ENCODE peak calls at places on chromosomes 12 and 14, in eight cellular contexts. X is ovary, Q is left ventricle myocardium inferior, M is fibroblast of lung, E is heart right ventricle, S is upper lobe of right lung, Y is transverse colon, W is left lung. Z is an unnamed sample. For H3K4me1, the result is how much of the 10 kb centered on the place peaks cover.

GRCh38 chr14:93951798-93952540 is 24.4 kb downstream of the ASB2 start:
- DNase-seq in X (no peak), Q (no peak), M (peak), E (no peak), S (no peak), Y (no peak), W (peak), Z (no peak)

GRCh38 chr12:95118138-95118787 is 44.8 kb upstream of the NR2C1 start:
- DNase-seq in X (no peak), Q (no peak), M (peak), E (no peak), S (no peak), Y (no peak), W (no peak), Z (no peak)

GRCh38 chr12:44876554-44877275 is 600 bp upstream of the NELL2 start:
- DNase-seq in X (no peak), Q (no peak), M (peak), E (no peak), S (peak), Y (no peak), W (peak), Z (peak)

GRCh38 chr14:67557118-67557517 is 24.0 kb downstream of the PLEKHH1 start:
- DNase-seq in X (no peak), Q (no peak), M (peak), E (no peak), S (no peak), Y (no peak), W (no peak), Z (peak)

GRCh38 chr12:93526786-93527428 is 45.6 kb upstream of the SOCS2 start:
- DNase-seq in X (no peak), Q (no peak), M (peak), E (no peak), S (no peak), Y (no peak), W (no peak), Z (no peak)

GRCh38 chr12:55932546-55932919 is 1.6 kb downstream of the DGKA start:
- DNase-seq in X (no peak), Q (no peak), M (peak), E (peak), S (no peak), Y (peak), W (no peak), Z (no peak)

GRCh38 chr12:6632026-6632978 is 3.5 kb downstream of the LPAR5 start:
- DNase-seq in X (no peak), Q (no peak), M (no peak), E (no peak), S (no peak), Y (peak), W (no peak), Z (no peak)

GRCh38 chr12:43416981-43417380 is 135.0 kb downstream of the ADAMTS20 start:
- DNase-seq in X (no peak), Q (no peak), M (no peak), E (no peak), S (no peak), Y (no peak), W (no peak), Z (no peak)

GRCh38 chr14:20499881-20500280 is 5.5 kb upstream of the RNASE10 start:
- DNase-seq in X (no peak), Q (no peak), M (no peak), E (no peak), S (no peak), Y (no peak), W (no peak), Z (no peak)

GRCh38 chr14:72512925-72513324 is 381.0 kb downstream of the DPF3 start:
- DNase-seq in X (no peak), Q (no peak), M (no peak), E (no peak), S (no peak), Y (no peak), W (no peak), Z (no peak)

GRCh38 chr12:51323966-51324895 is at the start of gene BIN2:
- DNase-seq in X (no peak), Q (peak), M (no peak), E (peak), S (peak), Y (peak), W (peak), Z (peak)

GRCh38 chr12:52634266-52635056 is 16.1 kb upstream of the KRT73 start:
- DNase-seq in X (no peak), Q (peak), M (no peak), E (peak), S (no peak), Y (no peak), W (no peak), Z (peak)

GRCh38 chr12:34400986-34401658 is 378.8 kb downstream of the ALG10 start:
- DNase-seq in X (peak), Q (peak), M (no peak), E (no peak), S (peak), Y (peak), W (peak), Z (no peak)

GRCh38 chr14:99245541-99246511 is 26.2 kb downstream of the BCL11B start:
- DNase-seq in X (peak), Q (no peak), M (no peak), E (no peak), S (no peak), Y (no peak), W (no peak), Z (no peak)

GRCh38 chr14:31560759-31561154 is 447 bp upstream of the NUBPL start:
- DNase-seq in X (no peak), Q (no peak), M (peak), E (no peak), S (no peak), Y (no peak), W (no peak), Z (no peak)

GRCh38 chr12:14113031-14113430 is 131.6 kb upstream of the GRIN2B start:
- DNase-seq in X (no peak), Q (no peak), M (no peak), E (no peak), S (no peak), Y (no peak), W (no peak), Z (no peak)

GRCh38 chr14:101174522-101174838 is 271.0 kb upstream of the RTL1 start:
- DNase-seq in X (peak), Q (no peak), M (no peak), E (no peak), S (peak), Y (no peak), W (peak), Z (no peak)

GRCh38 chr12:50425859-50426258 is 25.2 kb downstream of the LARP4 start:
- DNase-seq in X (no peak), Q (no peak), M (no peak), E (no peak), S (no peak), Y (no peak), W (no peak), Z (no peak)

GRCh38 chr12:106308611-106309010 is 6.1 kb downstream of the TCP11L2 start:
- DNase-seq in X (no peak), Q (no peak), M (no peak), E (no peak), S (no peak), Y (no peak), W (no peak), Z (no peak)

GRCh38 chr12:131915000-131915689 is 13.9 kb upstream of the PUS1 start:
- DNase-seq in X (no peak), Q (no peak), M (no peak), E (no peak), S (no peak), Y (no peak), W (no peak), Z (no peak)

GRCh38 chr12:47621960-47622359 is 83.9 kb downstream of the RPAP3 start:
- DNase-seq in X (no peak), Q (no peak), M (no peak), E (no peak), S (no peak), Y (no peak), W (no peak), Z (no peak)

GRCh38 chr12:112183141-112183581 is 57.8 kb downstream of the TRAFD1 start:
- DNase-seq in X (no peak), Q (no peak), M (peak), E (no peak), S (no peak), Y (no peak), W (no peak), Z (no peak)

GRCh38 chr12:123761841-123762714 is at the start of gene DNAH10:
- DNase-seq in X (no peak), Q (no peak), M (peak), E (no peak), S (peak), Y (peak), W (peak), Z (no peak)

GRCh38 chr12:13248956-13249355 is 52.4 kb downstream of the EMP1 start:
- DNase-seq in X (no peak), Q (no peak), M (no peak), E (no peak), S (no peak), Y (no peak), W (no peak), Z (no peak)

GRCh38 chr12:107415066-107415465 is 270.5 kb upstream of the PWP1 start:
- DNase-seq in X (no peak), Q (no peak), M (peak), E (no peak), S (no peak), Y (no peak), W (no peak), Z (no peak)

GRCh38 chr14:31205681-31206535 is 1.7 kb downstream of the HECTD1 start:
- DNase-seq in X (no peak), Q (no peak), M (peak), E (no peak), S (no peak), Y (no peak), W (no peak), Z (peak)

GRCh38 chr12:64273527-64274403 is 51.7 kb upstream of the KICS2 start:
- DNase-seq in X (no peak), Q (no peak), M (no peak), E (no peak), S (no peak), Y (peak), W (no peak), Z (peak)

GRCh38 chr14:58876613-58877012 is 238.9 kb downstream of the DACT1 start:
- DNase-seq in X (no peak), Q (no peak), M (no peak), E (no peak), S (no peak), Y (no peak), W (no peak), Z (no peak)

GRCh38 chr12:72380441-72380840 is 108.3 kb downstream of the TRHDE start:
- DNase-seq in X (no peak), Q (no peak), M (no peak), E (no peak), S (no peak), Y (no peak), W (no peak), Z (no peak)

GRCh38 chr14:96863986-96864330 is 66.8 kb downstream of the VRK1 start:
- DNase-seq in X (no peak), Q (no peak), M (no peak), E (no peak), S (no peak), Y (no peak), W (no peak), Z (no peak)

GRCh38 chr12:49868449-49868848 is 25.5 kb upstream of the BCDIN3D start:
- DNase-seq in X (peak), Q (peak), M (no peak), E (no peak), S (peak), Y (no peak), W (peak), Z (no peak)

GRCh38 chr12:55172686-55173085 is 46.5 kb downstream of the OR9K2 start:
- DNase-seq in X (no peak), Q (no peak), M (no peak), E (no peak), S (no peak), Y (no peak), W (no peak), Z (no peak)

GRCh38 chr12:90152897-90153624 is 444.4 kb upstream of the ATP2B1 start:
- DNase-seq in X (no peak), Q (no peak), M (no peak), E (no peak), S (no peak), Y (no peak), W (no peak), Z (no peak)

DNA sequence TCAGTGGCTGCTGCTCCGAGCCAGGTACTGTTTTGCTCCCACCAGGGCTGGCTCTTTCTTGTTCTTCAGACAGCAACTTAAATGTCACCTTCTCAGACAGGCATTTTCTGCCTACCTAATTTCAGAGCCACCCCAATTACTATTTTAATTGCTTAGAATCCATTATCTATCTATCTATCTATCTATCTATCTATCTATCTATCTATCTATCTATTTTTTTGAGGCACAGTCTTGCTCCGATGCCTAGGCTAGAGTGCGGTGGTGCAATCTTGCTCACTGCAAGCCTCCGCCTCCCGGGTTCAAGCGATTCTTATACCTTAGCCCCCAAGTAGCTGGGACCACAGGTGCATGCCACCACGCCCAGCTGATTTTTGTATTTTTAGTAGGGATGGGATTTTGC is 58.5 kb downstream of the SPPL3 start:
- DNase-seq in X (no peak), Q (no peak), M (no peak), E (no peak), S (no peak), Y (no peak), W (no peak), Z (no peak)
- H3K4me1 ChIP-seq in X (under half), Q (half or more), M (under half), E (half or more), S (under half), Y (under half), W (half or more), Z (half or more)

DNA sequence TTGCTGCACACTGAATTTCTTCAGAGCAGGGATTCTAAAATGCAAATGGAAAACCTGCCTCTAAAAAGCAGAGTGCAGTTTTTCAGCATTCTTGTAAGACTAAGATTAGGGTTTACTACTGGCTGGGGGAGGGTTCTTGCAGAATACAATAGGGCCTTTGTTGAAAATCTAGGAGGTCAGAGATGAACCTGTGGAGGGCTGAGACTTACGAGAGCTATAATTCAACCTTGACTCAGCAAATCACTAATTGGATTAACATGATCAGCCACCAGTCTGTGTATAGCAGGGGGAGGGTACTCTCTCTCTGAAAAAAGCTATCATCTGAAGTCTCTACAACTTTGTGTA is 92.6 kb upstream of the HIF1A start:
- DNase-seq in X (no peak), Q (no peak), M (peak), E (no peak), S (no peak), Y (no peak), W (no peak), Z (no peak)
- H3K4me3 ChIP-seq in X (no peak), Q (no peak), M (no peak), E (no peak), S (no peak), Y (no peak), W (no peak), Z (no peak)

DNA sequence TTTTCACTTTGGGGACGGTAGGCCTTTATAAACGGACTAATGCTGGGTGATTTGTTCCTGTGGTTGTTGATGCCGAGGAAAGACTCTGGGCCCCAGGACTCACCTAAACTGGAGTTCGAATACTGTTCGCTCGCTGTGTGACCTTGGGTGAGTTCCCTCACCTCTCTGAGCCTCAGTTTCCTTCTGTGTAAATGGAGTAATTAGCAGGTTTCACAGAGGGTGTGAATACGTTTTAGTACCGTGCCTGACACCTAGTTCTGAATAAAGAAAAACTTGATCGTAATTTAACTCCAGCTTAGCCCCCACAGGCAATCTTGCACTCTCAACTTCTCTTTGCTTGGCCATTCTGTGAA is 505 bp downstream of the UBE3B start:
- DNase-seq in X (no peak), Q (no peak), M (no peak), E (no peak), S (no peak), Y (no peak), W (no peak), Z (no peak)
- H3K4me1 ChIP-seq in X (under half), Q (half or more), M (under half), E (half or more), S (under half), Y (under half), W (under half), Z (under half)

DNA sequence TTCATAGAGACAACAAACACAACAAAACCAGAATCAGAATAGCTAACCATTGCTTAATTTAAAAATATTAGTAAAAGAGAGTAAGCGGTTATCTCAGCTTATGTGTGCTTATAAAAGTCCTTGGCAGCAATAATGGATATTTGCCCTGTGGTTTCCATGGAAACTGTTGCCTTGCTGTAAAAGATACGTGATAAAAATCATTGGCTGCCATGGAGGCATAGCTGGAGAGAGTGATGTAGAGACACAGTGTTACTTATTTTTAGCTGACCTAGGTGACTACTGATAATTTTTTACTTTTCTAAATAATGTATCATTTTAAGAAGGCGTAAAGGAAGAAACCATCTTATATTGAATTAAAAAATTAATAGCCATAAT is 92.9 kb downstream of the ERC1 start:
- DNase-seq in X (no peak), Q (no peak), M (peak), E (no peak), S (no peak), Y (no peak), W (no peak), Z (no peak)
- H3K4me3 ChIP-seq in X (no peak), Q (no peak), M (no peak), E (no peak), S (no peak), Y (no peak), W (no peak), Z (no peak)

GRCh38 chr12:4011597-4011996 is 138.4 kb upstream of the PARP11 start:
- DNase-seq in X (no peak), Q (no peak), M (peak), E (no peak), S (peak), Y (no peak), W (no peak), Z (no peak)

GRCh38 chr12:4012977-4013968 is 140.1 kb upstream of the PARP11 start:
- DNase-seq in X (no peak), Q (no peak), M (no peak), E (no peak), S (no peak), Y (no peak), W (no peak), Z (no peak)

GRCh38 chr12:4006743-4007142 is 133.5 kb upstream of the PARP11 start:
- DNase-seq in X (no peak), Q (no peak), M (peak), E (no peak), S (no peak), Y (no peak), W (no peak), Z (no peak)

GRCh38 chr12:4012073-4012472 is 138.9 kb upstream of the PARP11 start:
- DNase-seq in X (no peak), Q (no peak), M (no peak), E (no peak), S (no peak), Y (no peak), W (no peak), Z (no peak)

DNA sequence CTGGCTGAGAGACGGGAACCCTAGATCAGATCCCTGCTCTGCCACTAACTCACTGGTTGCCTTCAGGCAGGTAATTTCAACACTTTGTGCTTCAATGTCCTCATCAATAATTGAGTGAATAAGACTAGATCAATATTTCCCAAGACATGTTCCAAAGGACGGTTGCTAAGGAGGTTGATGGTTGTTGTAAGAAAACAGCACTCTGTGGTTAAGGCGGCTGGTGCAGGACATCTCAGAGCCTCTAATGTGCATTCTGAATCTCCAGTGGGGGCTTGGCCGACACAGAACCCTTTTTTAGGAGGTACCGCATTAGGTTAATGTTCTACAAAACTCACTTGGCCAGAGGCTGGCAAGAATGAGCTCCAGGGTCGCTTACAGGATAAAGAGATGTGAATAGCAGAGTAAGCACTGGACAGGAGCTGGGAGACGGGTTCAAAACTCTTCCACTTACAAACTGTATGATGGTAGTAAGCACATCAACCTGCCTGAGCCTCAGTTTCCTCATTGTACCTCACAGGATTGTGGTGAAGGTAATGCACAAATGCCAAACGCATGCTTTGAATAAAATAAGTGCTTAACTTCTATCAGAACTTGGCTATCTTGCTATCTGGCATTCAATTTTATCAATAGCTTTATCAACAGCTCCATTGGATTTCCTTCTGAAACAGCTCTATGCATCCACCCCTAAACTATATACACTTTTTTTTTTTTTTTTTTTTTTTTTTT is 136.9 kb upstream of the PARP11 start:
- DNase-seq in X (no peak), Q (no peak), M (no peak), E (no peak), S (no peak), Y (no peak), W (no peak), Z (no peak)
- H3K4me1 ChIP-seq in X (under half), Q (under half), M (under half), E (under half), S (under half), Y (under half), W (under half), Z (under half)

GRCh38 chr12:109154485-109155438 is 38.4 kb downstream of the ACACB start:
- DNase-seq in X (peak), Q (peak), M (peak), E (peak), S (peak), Y (peak), W (peak), Z (peak)
- H3K4me3 ChIP-seq in X (peak), Q (peak), M (peak), E (peak), S (peak), Y (peak), W (peak), Z (peak)